ENCODE peak calls at places on chromosomes 7 and 10, in six cellular contexts. O is foreskin fibroblast, M is stomach, K is B cell, Y is dorsolateral prefrontal cortex, U is ovary. F is an unnamed sample.
A peak's percentile ranks its signal among the peaks of the same experiment; 100 is the strongest.

GRCh38 chr7:27611043-27611442 is 51.6 kb downstream of the HIBADH start:
- DNase-seq in K (no peak), O (peak; percentile 76), Y (no peak), M (no peak), U (no peak), F (no peak)

GRCh38 chr10:129586897-129587443 is 119.9 kb downstream of the MGMT start:
- DNase-seq in O (peak; percentile 10), M (no peak), K (no peak), Y (no peak), U (no peak), F (no peak)

GRCh38 chr10:5620966-5621365 is 45.4 kb downstream of the ASB13 start:
- DNase-seq in M (no peak), O (no peak), U (no peak), Y (no peak), K (no peak), F (no peak)

GRCh38 chr7:121623130-121623872 is 227.2 kb upstream of the FAM3C start:
- DNase-seq in Y (no peak), M (no peak), K (no peak), U (no peak), O (no peak), F (no peak)

GRCh38 chr10:19592276-19592675 is 224.0 kb upstream of the PLXDC2 start:
- DNase-seq in M (no peak), Y (no peak), K (no peak), U (no peak), O (peak; percentile 4), F (no peak)

GRCh38 chr7:3436746-3437145 is 135.7 kb downstream of the SDK1 start:
- DNase-seq in K (no peak), U (no peak), M (no peak), Y (no peak), O (peak; percentile 76), F (no peak)

GRCh38 chr10:1195828-1196227 is 139.6 kb downstream of the WDR37 start:
- DNase-seq in K (no peak), O (no peak), Y (no peak), M (no peak), U (no peak), F (no peak)

GRCh38 chr7:111735661-111736323 is 173.5 kb upstream of the IMMP2L start:
- DNase-seq in Y (peak; percentile 61), U (peak; percentile 65), M (peak; percentile 47), O (peak; percentile 85), K (peak; percentile 66), F (peak; percentile 53)

GRCh38 chr10:125035136-125035535 is 93.2 kb downstream of the ZRANB1 start:
- DNase-seq in K (no peak), Y (no peak), O (peak; percentile 95), U (no peak), M (no peak), F (no peak)

GRCh38 chr7:149196151-149196704 is 882 bp downstream of the ZNF282 start:
- DNase-seq in Y (no peak), O (peak; percentile 28), U (no peak), M (no peak), K (peak; percentile 16), F (peak; percentile 47)

GRCh38 chr7:154789404-154789803 is 213.5 kb downstream of the PAXIP1 start:
- DNase-seq in O (no peak), Y (peak; percentile 49), K (no peak), M (no peak), U (no peak), F (no peak)

GRCh38 chr7:132251327-132251659 is 325.0 kb downstream of the PLXNA4 start:
- DNase-seq in K (no peak), Y (peak; percentile 90), U (peak; percentile 26), O (no peak), M (peak; percentile 96), F (no peak)

GRCh38 chr10:64458341-64458740 is 937.1 kb downstream of the REEP3 start:
- DNase-seq in Y (no peak), M (no peak), U (no peak), O (no peak), K (no peak), F (no peak)

GRCh38 chr10:119401671-119402395 is 140.7 kb downstream of the RGS10 start:
- DNase-seq in Y (no peak), U (peak; percentile 84), K (no peak), O (peak; percentile 99), M (peak; percentile 50), F (no peak)

GRCh38 chr7:78015574-78016260 is 217.1 kb downstream of the PHTF2 start:
- DNase-seq in K (no peak), Y (no peak), M (no peak), O (no peak), U (no peak), F (no peak)

GRCh38 chr7:116535416-116535815 is 10.6 kb downstream of the CAV1 start:
- DNase-seq in K (no peak), U (no peak), Y (no peak), M (no peak), O (no peak), F (no peak)

GRCh38 chr10:106573106-106573505 is 591.4 kb downstream of the SORCS1 start:
- DNase-seq in M (no peak), Y (no peak), O (peak; percentile 87), K (no peak), U (no peak), F (no peak)

GRCh38 chr7:55073051-55073511 is 54.3 kb downstream of the EGFR start:
- DNase-seq in K (peak; percentile 13), Y (no peak), M (no peak), O (peak; percentile 55), U (no peak), F (peak; percentile 62)

GRCh38 chr7:101558742-101559325 is 70.3 kb downstream of the MYL10 start:
- DNase-seq in M (no peak), Y (no peak), O (no peak), U (no peak), K (no peak), F (no peak)

GRCh38 chr7:36931892-36932291 is 207.6 kb upstream of the AOAH start:
- DNase-seq in K (no peak), Y (no peak), M (no peak), U (no peak), O (no peak), F (no peak)

GRCh38 chr10:133258818-133259602 is 17.7 kb downstream of the ADAM8 start:
- DNase-seq in M (peak; percentile 77), K (peak; percentile 48), U (peak; percentile 76), Y (no peak), O (peak; percentile 100), F (no peak)

GRCh38 chr10:92656266-92656961 is 33.3 kb upstream of the HHEX start:
- DNase-seq in Y (no peak), K (no peak), U (no peak), M (no peak), O (no peak), F (no peak)

GRCh38 chr10:17454181-17454800 is at the start of gene ST8SIA6:
- DNase-seq in Y (no peak), K (peak; percentile 9), M (peak; percentile 44), U (peak; percentile 28), O (peak; percentile 83), F (peak; percentile 74)

GRCh38 chr10:71817831-71818268 is 33.2 kb downstream of the PSAP start:
- DNase-seq in O (peak; percentile 23), K (no peak), M (no peak), Y (no peak), U (no peak), F (no peak)

GRCh38 chr7:156156734-156157408 is 344.6 kb upstream of the SHH start:
- DNase-seq in O (no peak), U (no peak), Y (no peak), M (peak; percentile 72), K (no peak), F (no peak)

DNA sequence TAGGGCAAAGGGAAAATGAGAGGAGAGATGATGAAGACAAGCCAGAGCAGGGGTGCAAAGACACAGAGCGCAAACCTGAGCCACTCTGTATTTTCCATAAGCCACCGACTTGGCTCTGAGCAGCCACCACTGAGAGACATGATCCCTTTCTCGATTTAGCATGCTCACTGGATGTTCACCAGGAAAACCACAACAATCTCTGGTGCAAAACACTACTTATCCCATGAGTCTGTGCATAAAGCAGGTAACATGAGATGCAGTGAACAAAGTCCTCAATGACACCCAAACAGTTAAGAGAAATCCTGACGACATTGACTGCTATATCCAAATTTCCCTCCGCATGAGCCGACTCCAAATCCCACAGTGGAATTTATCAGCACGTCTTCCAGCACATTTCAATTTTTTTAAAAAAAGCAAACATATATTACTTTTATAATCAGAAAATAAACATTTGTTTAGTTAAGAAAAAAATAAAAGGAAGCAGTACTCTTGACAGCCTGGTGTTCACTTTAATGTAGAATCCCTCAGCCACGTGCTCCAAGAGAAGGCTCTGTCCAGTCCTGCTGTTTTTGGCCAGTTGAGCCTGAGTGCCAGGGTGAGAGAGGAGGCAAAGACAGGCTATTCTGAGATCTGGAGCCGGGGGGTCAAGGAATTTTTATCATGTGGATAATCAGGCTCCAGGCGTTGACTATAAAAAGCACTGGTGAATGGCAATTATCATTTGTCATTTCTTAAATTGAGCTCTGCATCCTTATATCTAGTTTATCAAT is 238.4 kb downstream of the KCNMA1 start:
- DNase-seq in O (no peak), Y (no peak), M (no peak), U (no peak), K (no peak), F (no peak)
- TF ChIP-seq CTCF in O (no peak), Y (no peak), M (no peak), U (no peak), K (no peak), F (no peak)

GRCh38 chr7:41771717-41772116 is 68.8 kb upstream of the INHBA start:
- DNase-seq in M (no peak), O (no peak), K (no peak), U (no peak), Y (no peak), F (no peak)
- TF ChIP-seq CTCF in M (no peak), O (no peak), K (no peak), U (no peak), Y (no peak), F (no peak)

DNA sequence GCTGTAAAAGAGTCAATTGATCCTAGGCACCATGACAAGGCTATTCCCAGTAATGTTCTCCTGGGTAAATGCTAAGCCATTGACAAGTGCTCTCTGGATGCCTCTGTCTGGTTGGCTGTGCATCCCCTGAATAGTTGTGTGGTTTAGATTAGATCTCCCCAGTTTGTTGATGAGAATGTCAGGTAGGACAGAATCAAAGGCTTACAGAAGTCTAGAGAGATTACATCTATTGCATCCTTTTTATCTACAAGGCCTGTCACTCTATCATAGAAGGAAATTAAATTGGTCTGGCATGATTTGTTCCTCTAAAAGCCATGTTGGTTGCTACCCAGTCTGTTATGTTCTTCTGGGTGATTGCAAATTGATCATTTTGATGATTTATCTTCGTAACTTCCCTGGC is 548.3 kb downstream of the GATA3 start:
- DNase-seq in Y (no peak), M (no peak), O (no peak), U (no peak), K (no peak), F (no peak)
- TF ChIP-seq CTCF in Y (no peak), M (no peak), O (no peak), U (no peak), K (no peak), F (no peak)

GRCh38 chr7:29926216-29926615 is 63.4 kb downstream of the SCRN1 start:
- DNase-seq in O (no peak), U (no peak), M (no peak), K (no peak), Y (no peak), F (no peak)

GRCh38 chr7:29924684-29925083 is 64.9 kb downstream of the SCRN1 start:
- DNase-seq in M (no peak), Y (no peak), K (no peak), U (no peak), O (no peak), F (peak; percentile 41)

GRCh38 chr7:29923231-29923630 is 66.4 kb downstream of the SCRN1 start:
- DNase-seq in O (no peak), U (no peak), Y (no peak), M (no peak), K (no peak), F (no peak)

GRCh38 chr7:29921404-29922010 is 68.1 kb downstream of the SCRN1 start:
- DNase-seq in M (peak; percentile 38), K (peak; percentile 62), O (peak; percentile 76), Y (no peak), U (peak; percentile 56), F (peak; percentile 62)

GRCh38 chr7:29924006-29924405 is 65.6 kb downstream of the SCRN1 start:
- DNase-seq in Y (no peak), U (no peak), K (no peak), M (no peak), O (no peak), F (no peak)
- TF ChIP-seq CTCF in Y (no peak), U (no peak), K (no peak), M (no peak), O (no peak), F (no peak)

F was measured in GM13976.